ENCODE peak calls at places on chromosomes 3 and 15, in six cellular contexts. T is SJSA1; V is tibial artery; U is neural progenitor cell; E is CD8-positive, alpha-beta T cell; D is AG04450. L is an unnamed sample.
A peak's percentile ranks its signal among the peaks of the same experiment; 100 is the strongest.

GRCh38 chr3:181844227-181844626 is 132.5 kb downstream of the SOX2 start:
- DNase-seq in T (no peak), V (no peak), U (peak; percentile 19), E (no peak), D (no peak), L (no peak)

GRCh38 chr3:145692751-145693150 is 468.2 kb downstream of the PLOD2 start:
- DNase-seq in T (no peak), V (no peak), U (no peak), E (no peak), D (no peak), L (no peak)

GRCh38 chr15:70936326-70936725 is 43.7 kb downstream of the LRRC49 start:
- DNase-seq in T (no peak), V (no peak), U (no peak), E (no peak), D (no peak), L (no peak)

GRCh38 chr15:88220443-88221186 is 35.9 kb downstream of the NTRK3 start:
- DNase-seq in T (no peak), V (no peak), U (no peak), E (no peak), D (no peak), L (no peak)

GRCh38 chr15:52278636-52279367 is 16.8 kb downstream of the MYO5C start:
- DNase-seq in T (no peak), V (no peak), U (no peak), E (no peak), D (no peak), L (no peak)

GRCh38 chr3:13433931-13434330 is 13.8 kb upstream of the NUP210 start:
- DNase-seq in T (no peak), V (no peak), U (no peak), E (no peak), D (no peak), L (no peak)

GRCh38 chr3:124202754-124203153 is 210.8 kb upstream of the ROPN1 start:
- DNase-seq in T (no peak), V (peak; percentile 85), U (no peak), E (no peak), D (no peak), L (peak; percentile 15)

GRCh38 chr3:122937745-122938144 is 89.8 kb downstream of the SEMA5B start:
- DNase-seq in T (no peak), V (no peak), U (no peak), E (no peak), D (no peak), L (no peak)

GRCh38 chr15:101538996-101539395 is 49.5 kb upstream of the PCSK6 start:
- DNase-seq in T (peak; percentile 20), V (no peak), U (no peak), E (no peak), D (no peak), L (no peak)

GRCh38 chr3:94146455-94146854 is 83.6 kb downstream of the NSUN3 start:
- DNase-seq in T (no peak), V (no peak), U (no peak), E (no peak), D (no peak), L (no peak)

GRCh38 chr15:63186065-63186464 is 3.3 kb upstream of the RAB8B start:
- DNase-seq in T (peak; percentile 59), V (no peak), U (no peak), E (no peak), D (peak; percentile 51), L (no peak)

GRCh38 chr3:180072786-180073185 is 36.0 kb upstream of the PEX5L start:
- DNase-seq in T (no peak), V (no peak), U (no peak), E (no peak), D (no peak), L (no peak)

GRCh38 chr3:133330043-133330442 is 69.8 kb upstream of the BFSP2 start:
- DNase-seq in T (no peak), V (no peak), U (peak; percentile 65), E (no peak), D (no peak), L (no peak)

GRCh38 chr15:36499751-36500389 is 79.6 kb upstream of the CDIN1 start:
- DNase-seq in T (no peak), V (no peak), U (no peak), E (no peak), D (no peak), L (no peak)

GRCh38 chr15:84658080-84658787 is at the start of gene NMB:
- DNase-seq in T (peak; percentile 75), V (peak; percentile 90), U (peak; percentile 97), E (peak; percentile 68), D (no peak), L (peak; percentile 42)

GRCh38 chr15:71683401-71684274 is 126.7 kb upstream of the NR2E3 start:
- DNase-seq in T (no peak), V (no peak), U (no peak), E (no peak), D (no peak), L (no peak)

GRCh38 chr3:14300721-14301377 is 101.6 kb upstream of the SLC6A6 start:
- DNase-seq in T (no peak), V (peak; percentile 69), U (no peak), E (no peak), D (no peak), L (no peak)

GRCh38 chr15:72809329-72809728 is 25.8 kb upstream of the ADPGK start:
- DNase-seq in T (no peak), V (no peak), U (no peak), E (no peak), D (no peak), L (no peak)

GRCh38 chr3:28077566-28077965 is 163.9 kb upstream of the CMC1 start:
- DNase-seq in T (no peak), V (no peak), U (peak; percentile 75), E (no peak), D (no peak), L (peak; percentile 73)

GRCh38 chr3:101235048-101235447 is 85.3 kb downstream of the IMPG2 start:
- DNase-seq in T (no peak), V (no peak), U (no peak), E (no peak), D (no peak), L (no peak)

GRCh38 chr15:48358229-48358641 is 27.0 kb downstream of the DUT start:
- DNase-seq in T (no peak), V (no peak), U (peak; percentile 32), E (no peak), D (no peak), L (no peak)

GRCh38 chr3:20074226-20075063 is 34.2 kb downstream of the KAT2B start:
- DNase-seq in T (no peak), V (no peak), U (no peak), E (no peak), D (no peak), L (no peak)

GRCh38 chr15:98160236-98160635 is 199.7 kb downstream of the ARRDC4 start:
- DNase-seq in T (no peak), V (no peak), U (no peak), E (no peak), D (no peak), L (no peak)

GRCh38 chr15:62737551-62737950 is 305.0 kb upstream of the TPM1 start:
- DNase-seq in T (no peak), V (no peak), U (no peak), E (no peak), D (no peak), L (no peak)

GRCh38 chr3:160372780-160373179 is 26.2 kb downstream of the IFT80 start:
- DNase-seq in T (no peak), V (no peak), U (no peak), E (no peak), D (peak; percentile 44), L (peak; percentile 63)

GRCh38 chr15:92818658-92819311 is 81.3 kb upstream of the CHD2 start:
- DNase-seq in T (no peak), V (no peak), U (no peak), E (no peak), D (no peak), L (no peak)

GRCh38 chr3:138767498-138768104 is 67.1 kb downstream of the PIK3CB start:
- DNase-seq in T (no peak), V (no peak), U (no peak), E (no peak), D (no peak), L (no peak)
- H3K9me3 ChIP-seq in T (no peaks in the 10 kb centered on the region), V (peaks cover 4% of the 10 kb centered on the region), U (no peaks in the 10 kb centered on the region), E (no peaks in the 10 kb centered on the region), D (peaks cover 17% of the 10 kb centered on the region), L (peaks cover 10% of the 10 kb centered on the region)

GRCh38 chr15:64844576-64845140 is 2.9 kb downstream of the PLEKHO2 start:
- DNase-seq in T (no peak), V (no peak), U (peak; percentile 39), E (no peak), D (no peak), L (no peak)

GRCh38 chr15:64847016-64847415 is 5.3 kb downstream of the PLEKHO2 start:
- DNase-seq in T (no peak), V (no peak), U (peak; percentile 1), E (no peak), D (no peak), L (no peak)

GRCh38 chr15:64845183-64845611 is 3.5 kb downstream of the PLEKHO2 start:
- DNase-seq in T (no peak), V (peak; percentile 83), U (peak; percentile 7), E (no peak), D (no peak), L (no peak)

GRCh38 chr15:64846246-64846645 is 4.5 kb downstream of the PLEKHO2 start:
- DNase-seq in T (no peak), V (no peak), U (no peak), E (no peak), D (no peak), L (no peak)

DNA sequence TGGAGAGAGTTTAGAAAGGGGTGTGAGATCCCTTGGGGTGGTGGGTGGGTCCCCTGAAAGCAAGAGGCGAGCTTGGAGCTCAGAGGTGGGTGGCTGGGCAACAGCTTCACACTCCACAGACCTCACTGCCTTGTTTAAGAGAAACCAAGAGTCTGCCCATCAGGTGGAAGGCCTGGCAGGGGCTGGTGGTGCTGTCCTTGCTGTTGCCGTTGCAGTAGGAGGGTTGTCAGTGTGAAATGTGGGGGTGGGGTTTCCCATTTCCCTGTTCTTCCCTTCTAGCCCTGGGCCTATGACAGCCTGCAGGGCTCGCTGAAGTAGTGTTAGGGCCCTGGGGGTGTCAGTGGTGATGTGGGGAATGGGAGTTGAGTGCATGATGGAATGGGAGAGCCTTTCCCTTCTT is 4.1 kb downstream of the PLEKHO2 start:
- DNase-seq in T (no peak), V (no peak), U (no peak), E (no peak), D (no peak), L (no peak)
- H3K4me3 ChIP-seq in T (no peak overlapping the region), V (no peak overlapping the region), U (no peak overlapping the region), E (no peak overlapping the region), D (peak overlapping the region; percentile 96), L (no peak overlapping the region)

GRCh38 chr3:156820687-156821070 is 5.5 kb upstream of the LEKR1 start:
- DNase-seq in T (no peak), V (no peak), U (no peak), E (no peak), D (no peak), L (no peak)
- H3K27me3 ChIP-seq in T (no peaks in the 10 kb centered on the region), V (no peaks in the 10 kb centered on the region), U (peaks cover 40% of the 10 kb centered on the region), E (no peaks in the 10 kb centered on the region), D (no peaks in the 10 kb centered on the region), L (no peaks in the 10 kb centered on the region)

DNA sequence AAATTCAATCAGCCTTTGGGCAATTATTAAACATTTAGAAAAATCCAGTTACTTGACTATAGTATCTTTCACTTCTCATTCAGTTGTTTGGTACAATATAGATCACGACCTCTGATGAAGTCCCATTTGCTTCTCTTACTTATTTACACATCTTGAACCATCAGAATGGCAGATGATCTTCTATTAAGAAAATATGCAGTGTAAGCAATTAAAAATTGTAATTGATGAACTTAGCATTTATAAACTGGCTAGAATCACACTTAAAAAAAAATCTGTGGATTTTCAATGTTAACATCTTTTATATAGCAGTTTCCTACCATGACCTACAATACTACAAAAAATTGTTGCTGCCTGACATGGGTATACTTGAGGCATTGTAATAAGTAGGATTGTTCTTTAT is 395.5 kb upstream of the CNTN4 start:
- DNase-seq in T (no peak), V (no peak), U (no peak), E (no peak), D (no peak), L (no peak)
- H3K9me3 ChIP-seq in T (no peaks in the 10 kb centered on the region), V (no peaks in the 10 kb centered on the region), U (no peaks in the 10 kb centered on the region), E (no peaks in the 10 kb centered on the region), D (peaks cover 33% of the 10 kb centered on the region), L (no peaks in the 10 kb centered on the region)

L was measured in MG63.